ENCODE peak calls at places on chromosomes 6 and 20, in nine cellular contexts. H is immature natural killer cell; J is NCI-H2107; S is SJSA1; T is mesendoderm; E is GOT3; R is activated CD4-positive, CD25-positive, alpha-beta regulatory T cell; N is SW 1271; L is NAMALWA. W is an unnamed sample.

GRCh38 chr6:62672989-62673388 is 387.0 kb upstream of the KHDRBS2 start:
- DNase-seq in N (no peak), R (no peak), T (no peak), S (no peak), E (no peak), J (no peak), L (no peak), H (no peak), W (no peak)

GRCh38 chr20:49877254-49877990 is 37.9 kb downstream of the SPATA2 start:
- DNase-seq in S (peak), L (no peak), H (no peak), T (peak), R (no peak), N (no peak), J (no peak), E (no peak), W (no peak)

GRCh38 chr20:16580596-16580995 is 7.3 kb upstream of the KIF16B start:
- DNase-seq in E (no peak), J (no peak), H (no peak), R (no peak), S (no peak), L (no peak), N (no peak), T (no peak), W (no peak)

GRCh38 chr6:17972074-17972966 is 15.1 kb downstream of the KIF13A start:
- DNase-seq in H (no peak), T (peak), L (no peak), R (no peak), J (no peak), S (no peak), N (no peak), E (no peak), W (no peak)

GRCh38 chr6:133961831-133962230 is 8.8 kb downstream of the TBPL1 start:
- DNase-seq in T (no peak), H (no peak), R (no peak), S (no peak), N (no peak), E (no peak), J (no peak), L (no peak), W (no peak)

GRCh38 chr6:3456794-3457709 is at the start of gene SLC22A23:
- DNase-seq in L (peak), S (peak), J (peak), N (no peak), H (peak), E (no peak), R (peak), T (peak), W (peak)

GRCh38 chr20:53403029-53403428 is 190.6 kb downstream of the ZNF217 start:
- DNase-seq in L (no peak), E (no peak), N (no peak), R (no peak), S (no peak), T (no peak), H (no peak), J (no peak), W (no peak)

GRCh38 chr20:38303908-38304379 is at the start of gene BPI:
- DNase-seq in S (peak), R (no peak), L (no peak), H (no peak), J (no peak), N (no peak), T (no peak), E (no peak), W (no peak)

GRCh38 chr6:24856954-24857670 is 58.4 kb upstream of the ARMH2 start:
- DNase-seq in H (no peak), E (no peak), J (no peak), R (no peak), S (no peak), L (peak), N (no peak), T (no peak), W (no peak)

GRCh38 chr6:139597781-139598368 is 223.4 kb upstream of the CITED2 start:
- DNase-seq in S (peak), R (no peak), N (no peak), J (no peak), T (no peak), L (no peak), H (no peak), E (peak), W (no peak)

GRCh38 chr6:1024587-1024986 is 287.3 kb upstream of the FOXQ1 start:
- DNase-seq in E (peak), R (no peak), N (no peak), L (no peak), J (no peak), T (peak), H (no peak), S (peak), W (no peak)

GRCh38 chr6:158046201-158047119 is 64.8 kb downstream of the SYNJ2 start:
- DNase-seq in S (no peak), L (no peak), T (no peak), R (no peak), J (no peak), N (no peak), E (no peak), H (no peak), W (no peak)

GRCh38 chr6:158894192-158894591 is 75.0 kb upstream of the EZR start:
- DNase-seq in T (peak), N (no peak), L (no peak), R (no peak), E (no peak), S (peak), J (no peak), H (no peak), W (peak)

GRCh38 chr6:110053395-110054240 is 75.5 kb downstream of the GPR6 start:
- DNase-seq in S (peak), H (peak), J (peak), R (no peak), E (no peak), L (peak), N (no peak), T (peak), W (peak)

GRCh38 chr20:33370296-33370695 is 31.0 kb downstream of the CDK5RAP1 start:
- DNase-seq in N (no peak), L (no peak), S (no peak), T (no peak), H (peak), E (no peak), R (no peak), J (peak), W (no peak)